ENCODE peak calls at places on chromosomes 13 and 19, in six cellular contexts. D is NCI-H460; W is cardiac fibroblast; Y is activated naive CD4-positive, alpha-beta T cell treated with Interleukin-2 at 50 U/mL for 16 hours; K is AG09319; Z is astrocyte. O is an unnamed sample.

GRCh38 chr19:14731200-14731599 is 41.4 kb downstream of the ZNF333 start:
- DNase-seq in D (no peak), W (no peak), Y (no peak), K (no peak), Z (no peak), O (no peak)

GRCh38 chr19:13794388-13794751 is 873 bp upstream of the ZSWIM4 start:
- DNase-seq in D (no peak), W (peak), Y (no peak), K (peak), Z (peak), O (no peak)

GRCh38 chr13:110538632-110539031 is 22.9 kb downstream of the RAB20 start:
- DNase-seq in D (no peak), W (peak), Y (no peak), K (no peak), Z (no peak), O (no peak)

GRCh38 chr19:18774107-18774506 is 17.0 kb downstream of the COMP start:
- DNase-seq in D (no peak), W (no peak), Y (no peak), K (no peak), Z (no peak), O (no peak)

GRCh38 chr19:44847144-44848035 is 1.3 kb downstream of the NECTIN2 start:
- DNase-seq in D (no peak), W (peak), Y (no peak), K (no peak), Z (peak), O (no peak)

GRCh38 chr13:48819889-48820288 is 155.8 kb upstream of the FNDC3A start:
- DNase-seq in D (no peak), W (no peak), Y (no peak), K (no peak), Z (no peak), O (no peak)

GRCh38 chr19:42126565-42126964 is 5.7 kb downstream of the POU2F2 start:
- DNase-seq in D (no peak), W (no peak), Y (no peak), K (no peak), Z (no peak), O (no peak)

GRCh38 chr13:35888327-35888940 is 242.7 kb downstream of the DCLK1 start:
- DNase-seq in D (no peak), W (peak), Y (no peak), K (no peak), Z (peak), O (no peak)

GRCh38 chr19:15437355-15438123 is 12.2 kb downstream of the WIZ start:
- DNase-seq in D (no peak), W (peak), Y (no peak), K (no peak), Z (peak), O (no peak)

O was measured in activated CD4-positive, alpha-beta T cell treated with anti-CD3 and anti-CD28 coated beads, Interleukin-2, amount 10 ng/mL, durations not matched to agents 7 days and 5 days.